ENCODE peak calls at places on chromosomes 2 and 18, in seven cellular contexts. One of them, this sample, is unnamed.

GRCh38 chr2:169736902-169737301 is 3.3 kb downstream of the KLHL23 start:
- DNase-seq in glutamatergic neuron: no peak
- DNase-seq in stomach: no peak
- DNase-seq in brain microvascular endothelial cell: peak
- DNase-seq in lower lobe of right lung: no peak
- DNase-seq in ascending aorta: no peak
- DNase-seq in colonic mucosa: no peak
- DNase-seq in this sample: no peak

GRCh38 chr2:229927817-229928321 is 5.6 kb downstream of the FBXO36 start:
- DNase-seq in glutamatergic neuron: no peak
- DNase-seq in stomach: no peak
- DNase-seq in brain microvascular endothelial cell: no peak
- DNase-seq in lower lobe of right lung: no peak
- DNase-seq in ascending aorta: no peak
- DNase-seq in colonic mucosa: no peak
- DNase-seq in this sample: no peak

GRCh38 chr18:64244571-64244970 is 95.7 kb upstream of the LINC00305 start:
- DNase-seq in glutamatergic neuron: no peak
- DNase-seq in stomach: no peak
- DNase-seq in brain microvascular endothelial cell: no peak
- DNase-seq in lower lobe of right lung: no peak
- DNase-seq in ascending aorta: no peak
- DNase-seq in colonic mucosa: no peak
- DNase-seq in this sample: no peak

GRCh38 chr2:172698041-172698863 is 37.4 kb upstream of the RAPGEF4 start:
- DNase-seq in glutamatergic neuron: no peak
- DNase-seq in stomach: no peak
- DNase-seq in brain microvascular endothelial cell: peak
- DNase-seq in lower lobe of right lung: no peak
- DNase-seq in ascending aorta: no peak
- DNase-seq in colonic mucosa: no peak
- DNase-seq in this sample: peak

GRCh38 chr2:119059287-119059686 is 99.3 kb downstream of the C1QL2 start:
- DNase-seq in glutamatergic neuron: no peak
- DNase-seq in stomach: no peak
- DNase-seq in brain microvascular endothelial cell: no peak
- DNase-seq in lower lobe of right lung: no peak
- DNase-seq in ascending aorta: no peak
- DNase-seq in colonic mucosa: no peak
- DNase-seq in this sample: no peak

GRCh38 chr18:46402396-46402795 is 254.6 kb downstream of the LOXHD1 start:
- DNase-seq in glutamatergic neuron: no peak
- DNase-seq in stomach: no peak
- DNase-seq in brain microvascular endothelial cell: peak
- DNase-seq in lower lobe of right lung: no peak
- DNase-seq in ascending aorta: no peak
- DNase-seq in colonic mucosa: no peak
- DNase-seq in this sample: no peak

GRCh38 chr2:56580242-56580641 is 396.5 kb downstream of the CCDC85A start:
- DNase-seq in glutamatergic neuron: no peak
- DNase-seq in stomach: no peak
- DNase-seq in brain microvascular endothelial cell: no peak
- DNase-seq in lower lobe of right lung: no peak
- DNase-seq in ascending aorta: no peak
- DNase-seq in colonic mucosa: no peak
- DNase-seq in this sample: no peak

GRCh38 chr18:5527603-5528002 is 16.2 kb downstream of the EPB41L3 start:
- DNase-seq in glutamatergic neuron: no peak
- DNase-seq in stomach: no peak
- DNase-seq in brain microvascular endothelial cell: peak
- DNase-seq in lower lobe of right lung: no peak
- DNase-seq in ascending aorta: no peak
- DNase-seq in colonic mucosa: no peak
- DNase-seq in this sample: no peak

GRCh38 chr2:7670905-7671304 is 753.7 kb downstream of the RNF144A start:
- DNase-seq in glutamatergic neuron: no peak
- DNase-seq in stomach: no peak
- DNase-seq in brain microvascular endothelial cell: no peak
- DNase-seq in lower lobe of right lung: no peak
- DNase-seq in ascending aorta: no peak
- DNase-seq in colonic mucosa: no peak
- DNase-seq in this sample: no peak

GRCh38 chr2:241612156-241613017 is 24.6 kb downstream of the THAP4 start:
- DNase-seq in glutamatergic neuron: no peak
- DNase-seq in stomach: no peak
- DNase-seq in brain microvascular endothelial cell: no peak
- DNase-seq in lower lobe of right lung: no peak
- DNase-seq in ascending aorta: no peak
- DNase-seq in colonic mucosa: no peak
- DNase-seq in this sample: no peak

GRCh38 chr2:42336361-42336965 is 24.6 kb downstream of the COX7A2L start:
- DNase-seq in glutamatergic neuron: no peak
- DNase-seq in stomach: no peak
- DNase-seq in brain microvascular endothelial cell: no peak
- DNase-seq in lower lobe of right lung: no peak
- DNase-seq in ascending aorta: no peak
- DNase-seq in colonic mucosa: no peak
- DNase-seq in this sample: no peak

GRCh38 chr2:74186038-74186437 is 7.4 kb upstream of the MOB1A start:
- DNase-seq in glutamatergic neuron: no peak
- DNase-seq in stomach: no peak
- DNase-seq in brain microvascular endothelial cell: no peak
- DNase-seq in lower lobe of right lung: peak
- DNase-seq in ascending aorta: no peak
- DNase-seq in colonic mucosa: no peak
- DNase-seq in this sample: peak

GRCh38 chr18:830315-830901 is 18.4 kb upstream of the YES1 start:
- DNase-seq in glutamatergic neuron: no peak
- DNase-seq in stomach: no peak
- DNase-seq in brain microvascular endothelial cell: peak
- DNase-seq in lower lobe of right lung: no peak
- DNase-seq in ascending aorta: no peak
- DNase-seq in colonic mucosa: no peak
- DNase-seq in this sample: no peak

GRCh38 chr2:169756342-169756741 is 22.7 kb downstream of the KLHL23 start:
- DNase-seq in glutamatergic neuron: no peak
- DNase-seq in stomach: no peak
- DNase-seq in brain microvascular endothelial cell: no peak
- DNase-seq in lower lobe of right lung: no peak
- DNase-seq in ascending aorta: no peak
- DNase-seq in colonic mucosa: no peak
- DNase-seq in this sample: no peak

GRCh38 chr2:196404276-196404675 is 232.9 kb upstream of the STK17B start:
- DNase-seq in glutamatergic neuron: no peak
- DNase-seq in stomach: no peak
- DNase-seq in brain microvascular endothelial cell: no peak
- DNase-seq in lower lobe of right lung: no peak
- DNase-seq in ascending aorta: no peak
- DNase-seq in colonic mucosa: no peak
- DNase-seq in this sample: no peak

GRCh38 chr2:7607774-7608173 is 690.6 kb downstream of the RNF144A start:
- DNase-seq in glutamatergic neuron: no peak
- DNase-seq in stomach: no peak
- DNase-seq in brain microvascular endothelial cell: no peak
- DNase-seq in lower lobe of right lung: no peak
- DNase-seq in ascending aorta: no peak
- DNase-seq in colonic mucosa: no peak
- DNase-seq in this sample: no peak

GRCh38 chr2:185643434-185643833 is 95.2 kb upstream of the FSIP2 start:
- DNase-seq in glutamatergic neuron: no peak
- DNase-seq in stomach: no peak
- DNase-seq in brain microvascular endothelial cell: no peak
- DNase-seq in lower lobe of right lung: no peak
- DNase-seq in ascending aorta: no peak
- DNase-seq in colonic mucosa: no peak
- DNase-seq in this sample: no peak

GRCh38 chr2:105977212-105977611 is 216.9 kb downstream of the UXS1 start:
- DNase-seq in glutamatergic neuron: no peak
- DNase-seq in stomach: no peak
- DNase-seq in brain microvascular endothelial cell: peak
- DNase-seq in lower lobe of right lung: no peak
- DNase-seq in ascending aorta: no peak
- DNase-seq in colonic mucosa: no peak
- DNase-seq in this sample: no peak

GRCh38 chr2:199457147-199458016 is at the start of gene SATB2:
- DNase-seq in glutamatergic neuron: peak
- DNase-seq in stomach: no peak
- DNase-seq in brain microvascular endothelial cell: peak
- DNase-seq in lower lobe of right lung: peak
- DNase-seq in ascending aorta: no peak
- DNase-seq in colonic mucosa: peak
- DNase-seq in this sample: peak

GRCh38 chr2:215808996-215809395 is 204.4 kb downstream of the MREG start:
- DNase-seq in glutamatergic neuron: no peak
- DNase-seq in stomach: no peak
- DNase-seq in brain microvascular endothelial cell: no peak
- DNase-seq in lower lobe of right lung: no peak
- DNase-seq in ascending aorta: no peak
- DNase-seq in colonic mucosa: no peak
- DNase-seq in this sample: no peak

GRCh38 chr2:240211598-240212424 is 71.4 kb upstream of the OTOS start:
- DNase-seq in glutamatergic neuron: no peak
- DNase-seq in stomach: no peak
- DNase-seq in brain microvascular endothelial cell: no peak
- DNase-seq in lower lobe of right lung: no peak
- DNase-seq in ascending aorta: peak
- DNase-seq in colonic mucosa: no peak
- DNase-seq in this sample: no peak

GRCh38 chr2:97005353-97005752 is 19.0 kb upstream of the FAM178B start:
- DNase-seq in glutamatergic neuron: no peak
- DNase-seq in stomach: no peak
- DNase-seq in brain microvascular endothelial cell: no peak
- DNase-seq in lower lobe of right lung: no peak
- DNase-seq in ascending aorta: no peak
- DNase-seq in colonic mucosa: no peak
- DNase-seq in this sample: no peak
- TF ChIP-seq CTCF in glutamatergic neuron: peak
- TF ChIP-seq CTCF in stomach: peak
- TF ChIP-seq CTCF in brain microvascular endothelial cell: peak
- TF ChIP-seq CTCF in lower lobe of right lung: no peak
- TF ChIP-seq CTCF in ascending aorta: no peak
- TF ChIP-seq CTCF in colonic mucosa: no peak
- TF ChIP-seq CTCF in this sample: no peak

GRCh38 chr2:27806311-27807059 is 35.0 kb downstream of the MRPL33 start:
- DNase-seq in glutamatergic neuron: no peak
- DNase-seq in stomach: no peak
- DNase-seq in brain microvascular endothelial cell: no peak
- DNase-seq in lower lobe of right lung: no peak
- DNase-seq in ascending aorta: no peak
- DNase-seq in colonic mucosa: no peak
- DNase-seq in this sample: no peak

GRCh38 chr2:27805180-27805579 is 33.7 kb downstream of the MRPL33 start:
- DNase-seq in glutamatergic neuron: no peak
- DNase-seq in stomach: no peak
- DNase-seq in brain microvascular endothelial cell: no peak
- DNase-seq in lower lobe of right lung: no peak
- DNase-seq in ascending aorta: no peak
- DNase-seq in colonic mucosa: no peak
- DNase-seq in this sample: no peak

GRCh38 chr2:27808418-27808817 is 36.9 kb downstream of the MRPL33 start:
- DNase-seq in glutamatergic neuron: no peak
- DNase-seq in stomach: no peak
- DNase-seq in brain microvascular endothelial cell: no peak
- DNase-seq in lower lobe of right lung: no peak
- DNase-seq in ascending aorta: no peak
- DNase-seq in colonic mucosa: no peak
- DNase-seq in this sample: no peak

GRCh38 chr2:27808984-27809383 is 37.5 kb downstream of the MRPL33 start:
- DNase-seq in glutamatergic neuron: no peak
- DNase-seq in stomach: no peak
- DNase-seq in brain microvascular endothelial cell: no peak
- DNase-seq in lower lobe of right lung: no peak
- DNase-seq in ascending aorta: no peak
- DNase-seq in colonic mucosa: no peak
- DNase-seq in this sample: no peak

DNA sequence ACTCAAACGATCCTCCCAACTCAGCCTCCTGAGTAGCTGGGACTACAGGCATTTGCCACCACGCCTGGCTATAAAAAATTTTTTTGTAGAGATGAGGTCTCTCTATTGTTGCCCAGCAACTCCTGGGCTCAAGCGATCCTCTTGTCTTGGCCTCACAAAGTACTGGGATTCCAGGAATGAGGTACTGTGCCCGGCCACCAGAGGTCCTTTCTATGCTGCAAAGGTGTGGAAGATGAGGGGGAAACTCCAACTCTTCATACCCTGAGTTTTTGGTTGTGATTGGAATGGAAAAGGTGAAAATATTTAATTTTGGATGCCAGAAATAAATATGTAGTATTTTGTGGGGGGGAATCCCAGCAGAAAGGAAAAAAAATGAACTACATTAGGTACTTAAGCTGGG is 36.0 kb downstream of the MRPL33 start:
- DNase-seq in glutamatergic neuron: peak
- DNase-seq in stomach: peak
- DNase-seq in brain microvascular endothelial cell: peak
- DNase-seq in lower lobe of right lung: peak
- DNase-seq in ascending aorta: no peak
- DNase-seq in colonic mucosa: peak
- DNase-seq in this sample: no peak
- TF ChIP-seq CTCF in glutamatergic neuron: peak
- TF ChIP-seq CTCF in stomach: peak
- TF ChIP-seq CTCF in brain microvascular endothelial cell: peak
- TF ChIP-seq CTCF in lower lobe of right lung: peak
- TF ChIP-seq CTCF in ascending aorta: peak
- TF ChIP-seq CTCF in colonic mucosa: peak
- TF ChIP-seq CTCF in this sample: peak

DNA sequence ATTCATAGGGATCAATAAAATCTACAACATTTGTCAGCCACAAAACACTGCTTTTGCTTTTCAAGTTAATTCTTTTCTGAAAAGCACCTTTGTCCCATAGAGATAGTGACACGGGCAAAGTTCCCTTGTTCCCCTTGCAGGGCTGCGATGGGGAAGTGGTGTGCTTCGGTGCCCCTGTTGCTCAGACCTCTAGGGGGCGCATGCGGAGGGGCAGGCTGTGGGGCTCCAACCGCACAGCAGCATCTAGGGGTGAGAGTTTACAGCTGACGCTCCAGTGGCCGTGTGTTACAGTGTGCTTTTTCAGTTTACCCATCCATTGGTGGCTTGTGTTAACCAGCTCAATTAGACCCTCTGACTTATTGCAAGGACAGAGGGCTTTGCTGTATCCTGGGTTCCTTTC is 1432.2 kb upstream of the ACVR2A start:
- DNase-seq in glutamatergic neuron: no peak
- DNase-seq in stomach: no peak
- DNase-seq in brain microvascular endothelial cell: no peak
- DNase-seq in lower lobe of right lung: no peak
- DNase-seq in ascending aorta: no peak
- DNase-seq in colonic mucosa: no peak
- DNase-seq in this sample: no peak
- TF ChIP-seq CTCF in glutamatergic neuron: peak
- TF ChIP-seq CTCF in stomach: no peak
- TF ChIP-seq CTCF in brain microvascular endothelial cell: peak
- TF ChIP-seq CTCF in lower lobe of right lung: no peak
- TF ChIP-seq CTCF in ascending aorta: no peak
- TF ChIP-seq CTCF in colonic mucosa: no peak
- TF ChIP-seq CTCF in this sample: no peak

DNA sequence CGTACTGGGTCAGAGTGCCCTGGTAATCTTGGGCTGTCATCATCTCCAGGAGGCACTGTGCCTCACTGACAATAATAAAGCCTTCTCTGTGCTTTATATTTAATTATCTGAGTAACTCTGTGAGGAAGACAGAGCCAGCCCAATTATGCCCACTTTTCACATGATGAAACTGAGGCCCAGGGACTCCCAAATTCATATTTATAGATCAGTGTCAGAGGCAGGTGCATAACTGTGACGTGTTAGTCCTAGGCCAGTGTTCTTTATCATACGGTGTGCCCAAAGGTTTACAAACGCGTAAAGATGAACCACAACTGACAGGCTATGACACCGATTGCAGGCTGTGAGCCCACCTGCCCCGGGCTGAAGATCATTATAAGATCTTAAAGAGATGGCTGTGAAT is 65.4 kb downstream of the XDH start:
- DNase-seq in glutamatergic neuron: no peak
- DNase-seq in stomach: no peak
- DNase-seq in brain microvascular endothelial cell: no peak
- DNase-seq in lower lobe of right lung: no peak
- DNase-seq in ascending aorta: no peak
- DNase-seq in colonic mucosa: no peak
- DNase-seq in this sample: no peak
- TF ChIP-seq CTCF in glutamatergic neuron: no peak
- TF ChIP-seq CTCF in stomach: no peak
- TF ChIP-seq CTCF in brain microvascular endothelial cell: no peak
- TF ChIP-seq CTCF in lower lobe of right lung: no peak
- TF ChIP-seq CTCF in ascending aorta: no peak
- TF ChIP-seq CTCF in colonic mucosa: no peak
- TF ChIP-seq CTCF in this sample: no peak

This sample was measured in GM13977.